ENCODE peak calls at places on chromosomes 16 and 17, in six cellular contexts. D, V, B, N, X and S are unnamed samples.

GRCh38 chr17:66381701-66382362 is 79.4 kb downstream of the PRKCA start:
- DNase-seq in D (no peak), V (no peak), B (no peak), N (no peak), X (no peak), S (no peak)

GRCh38 chr17:1916339-1916738 is 86.5 kb downstream of the RPA1 start:
- DNase-seq in D (no peak), V (no peak), B (no peak), N (no peak), X (no peak), S (no peak)

GRCh38 chr17:80009391-80010282 is 26.0 kb downstream of the TBC1D16 start:
- DNase-seq in D (no peak), V (no peak), B (no peak), N (no peak), X (no peak), S (no peak)

GRCh38 chr16:66361604-66362135 is 4.8 kb upstream of the CDH5 start:
- DNase-seq in D (no peak), V (no peak), B (no peak), N (no peak), X (no peak), S (no peak)

GRCh38 chr16:3612510-3613466 is 1.4 kb upstream of the SLX4 start:
- DNase-seq in D (no peak), V (no peak), B (no peak), N (no peak), X (no peak), S (no peak)

GRCh38 chr16:58197314-58198012 is 443 bp downstream of the CSNK2A2 start:
- DNase-seq in D (no peak), V (no peak), B (peak; percentile 13), N (no peak), X (no peak), S (no peak)

GRCh38 chr17:66982011-66982508 is 17.6 kb downstream of the CACNG4 start:
- DNase-seq in D (no peak), V (no peak), B (no peak), N (no peak), X (no peak), S (no peak)

GRCh38 chr16:75527825-75528299 is 8.0 kb downstream of the CHST5 start:
- DNase-seq in D (no peak), V (no peak), B (no peak), N (no peak), X (no peak), S (no peak)

GRCh38 chr16:85157813-85158701 is 45.8 kb upstream of the CIBAR2 start:
- DNase-seq in D (peak; percentile 78), V (no peak), B (peak; percentile 95), N (peak; percentile 55), X (no peak), S (no peak)
- H3K4me3 ChIP-seq in D (no peak overlapping the region), V (no peak overlapping the region), B (no peak overlapping the region), N (no peak overlapping the region), X (no peak overlapping the region), S (no peak overlapping the region)

GRCh38 chr16:86432691-86433090 is 77.6 kb upstream of the FOXF1 start:
- DNase-seq in D (no peak), V (no peak), B (no peak), N (no peak), X (no peak), S (no peak)
- H3K4me3 ChIP-seq in D (no peak overlapping the region), V (no peak overlapping the region), B (no peak overlapping the region), N (no peak overlapping the region), X (no peak overlapping the region), S (no peak overlapping the region)

GRCh38 chr17:45148183-45149036 is at the start of gene HEXIM1:
- DNase-seq in D (peak; percentile 97), V (peak; percentile 99), B (peak; percentile 100), N (peak; percentile 98), X (peak; percentile 100), S (peak; percentile 99)

GRCh38 chr17:45149669-45150603 is 1.7 kb downstream of the HEXIM1 start:
- DNase-seq in D (no peak), V (peak; percentile 34), B (peak; percentile 66), N (no peak), X (peak; percentile 68), S (no peak)

GRCh38 chr17:45147581-45148182 is 593 bp upstream of the HEXIM1 start:
- DNase-seq in D (no peak), V (peak; percentile 96), B (peak; percentile 98), N (peak; percentile 93), X (peak; percentile 74), S (peak; percentile 94)

GRCh38 chr17:45149037-45149668 is 878 bp downstream of the HEXIM1 start:
- DNase-seq in D (no peak), V (peak; percentile 62), B (peak; percentile 93), N (peak; percentile 73), X (peak; percentile 82), S (no peak)

GRCh38 chr17:45150911-45151809 is 2.9 kb downstream of the HEXIM1 start:
- DNase-seq in D (no peak), V (no peak), B (no peak), N (no peak), X (no peak), S (no peak)
- H3K4me3 ChIP-seq in D (peak overlapping the region; percentile 98), V (peak overlapping the region; percentile 94), B (no peak overlapping the region), N (peak overlapping the region; percentile 81), X (peak overlapping the region; percentile 69), S (peak overlapping the region; percentile 83)

DNA sequence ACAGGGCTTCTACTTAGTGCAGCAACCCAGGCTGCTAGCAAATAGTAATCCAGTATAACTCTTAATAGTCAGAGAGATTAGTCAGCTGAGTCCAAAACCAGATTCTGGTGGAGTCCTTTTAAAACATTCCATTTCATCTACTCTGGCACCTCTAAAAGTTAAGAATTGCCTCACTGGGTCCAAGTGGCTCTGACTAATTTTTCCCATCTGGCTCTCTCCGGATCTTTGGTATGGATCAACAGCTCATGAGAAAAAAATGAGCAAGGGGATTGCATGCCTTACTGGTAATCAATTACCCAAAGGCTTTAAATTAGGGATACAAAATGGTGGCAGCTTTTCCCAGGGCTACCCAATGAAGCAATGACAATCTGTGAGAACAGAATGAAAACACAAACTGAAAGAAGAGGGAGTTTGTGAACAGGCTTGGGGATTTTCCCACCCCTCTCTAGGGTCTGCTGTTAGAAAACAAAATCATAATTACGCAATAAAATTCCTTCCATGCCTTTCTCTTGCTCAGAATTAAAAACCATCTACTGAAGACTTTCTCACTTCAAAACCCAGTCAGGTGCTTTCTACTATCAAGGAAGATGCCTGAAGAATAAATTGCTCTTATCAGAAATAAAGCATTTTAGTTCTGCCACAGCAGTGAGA is 84.6 kb upstream of the PMFBP1 start:
- DNase-seq in D (no peak), V (peak; percentile 79), B (no peak), N (no peak), X (no peak), S (peak; percentile 55)
- H3K4me3 ChIP-seq in D (no peak overlapping the region), V (no peak overlapping the region), B (no peak overlapping the region), N (no peak overlapping the region), X (no peak overlapping the region), S (no peak overlapping the region)

GRCh38 chr16:80931985-80932720 is 74.5 kb downstream of the CMC2 start:
- DNase-seq in D (peak; percentile 33), V (peak; percentile 64), B (peak; percentile 67), N (peak; percentile 48), X (peak; percentile 70), S (peak; percentile 56)
- H3K4me3 ChIP-seq in D (peak overlapping the region; percentile 34), V (peak overlapping the region; percentile 51), B (no peak overlapping the region), N (peak overlapping the region; percentile 35), X (peak overlapping the region; percentile 45), S (peak overlapping the region; percentile 47)

DNA sequence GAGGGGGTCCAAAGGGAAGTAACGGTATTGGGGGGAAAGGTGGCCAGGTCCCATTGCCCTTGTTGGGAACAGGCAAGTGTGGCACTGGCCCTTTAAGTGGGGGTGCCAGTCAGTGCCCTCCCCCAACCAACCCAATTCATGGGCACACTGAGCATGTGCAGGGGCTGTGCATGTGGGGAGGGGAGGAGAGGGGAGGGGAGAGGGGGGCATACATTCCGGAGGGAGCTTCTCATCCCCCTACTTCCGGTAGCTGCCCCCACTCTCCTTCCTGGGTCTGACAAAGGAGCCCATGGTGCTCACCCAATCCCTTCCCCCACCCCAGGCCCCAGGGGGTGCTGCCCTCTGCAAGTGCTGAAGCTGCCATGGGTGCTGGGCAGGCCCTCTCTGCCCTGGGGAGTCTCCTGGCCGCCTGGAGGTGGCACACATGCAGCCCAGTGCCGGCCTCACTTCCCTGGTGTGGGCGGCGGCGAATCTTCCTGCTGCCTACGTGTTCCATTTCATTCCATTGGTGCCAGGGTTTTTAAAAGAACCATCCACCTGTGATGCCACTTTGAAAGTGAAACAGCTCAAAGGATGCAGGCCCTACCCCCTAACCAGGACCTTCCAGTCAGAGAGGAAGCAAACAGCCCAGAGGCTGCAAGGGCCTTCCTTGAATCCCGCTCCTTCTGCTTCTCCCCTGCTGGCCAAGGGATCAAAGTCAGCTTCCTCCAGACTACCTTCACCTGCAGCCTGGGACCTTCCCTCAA is 11.0 kb downstream of the HEXIM2 start:
- DNase-seq in D (no peak), V (peak; percentile 66), B (peak; percentile 80), N (peak; percentile 86), X (peak; percentile 87), S (no peak)
- H3K4me3 ChIP-seq in D (no peak overlapping the region), V (no peak overlapping the region), B (no peak overlapping the region), N (no peak overlapping the region), X (peak overlapping the region; percentile 47), S (no peak overlapping the region)

GRCh38 chr16:716250-716607 is 1.3 kb downstream of the METRN start:
- DNase-seq in D (no peak), V (peak; percentile 29), B (peak; percentile 32), N (no peak), X (peak; percentile 91), S (no peak)

GRCh38 chr16:717651-718245 is 2.8 kb downstream of the METRN start:
- DNase-seq in D (no peak), V (no peak), B (no peak), N (no peak), X (no peak), S (no peak)

GRCh38 chr16:715448-716249 is 731 bp downstream of the METRN start:
- DNase-seq in D (no peak), V (no peak), B (peak; percentile 30), N (no peak), X (no peak), S (no peak)

GRCh38 chr16:718389-718788 is 2.6 kb upstream of the ANTKMT start:
- DNase-seq in D (no peak), V (no peak), B (no peak), N (no peak), X (no peak), S (no peak)

DNA sequence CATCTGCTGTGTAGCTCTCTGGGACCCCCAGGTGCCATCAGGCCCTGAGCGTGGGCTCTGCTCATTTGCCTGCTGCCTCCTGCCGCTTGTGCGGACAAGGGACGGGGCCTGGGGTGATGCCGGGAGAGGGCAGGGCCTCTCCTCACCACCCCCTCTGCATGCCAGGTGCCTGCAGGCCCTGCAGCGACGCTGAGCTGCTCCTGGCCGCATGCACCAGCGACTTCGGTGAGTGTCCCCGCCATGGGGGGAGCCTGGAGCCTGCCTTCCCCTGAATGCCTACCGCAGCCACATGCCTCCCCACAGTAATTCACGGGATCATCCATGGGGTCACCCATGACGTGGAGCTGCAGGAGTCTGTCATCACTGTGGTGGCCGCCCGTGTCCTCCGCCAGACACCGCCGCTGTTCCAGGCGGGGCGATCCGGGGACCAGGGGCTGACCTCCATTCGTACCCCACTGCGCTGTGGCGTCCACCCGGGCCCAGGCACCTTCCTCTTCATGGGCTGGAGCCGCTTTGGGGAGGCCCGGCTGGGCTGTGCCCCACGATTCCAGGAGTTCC is 1.9 kb downstream of the METRN start:
- DNase-seq in D (no peak), V (no peak), B (no peak), N (no peak), X (no peak), S (no peak)
- H3K4me3 ChIP-seq in D (no peak overlapping the region), V (no peak overlapping the region), B (no peak overlapping the region), N (no peak overlapping the region), X (peak overlapping the region; percentile 45), S (no peak overlapping the region)